ENCODE peak calls at places on chromosomes 13 and 19, in eight cellular contexts. B is testis, H is IMR-90, W is mammary epithelial cell, A is dorsolateral prefrontal cortex, P is heart right ventricle, T is GM10248, E is neural crest cell. Y is an unnamed sample.

GRCh38 chr13:35530147-35530546 is 53.7 kb upstream of the MAB21L1 start:
- DNase-seq in B (no peak), H (no peak), W (no peak), A (no peak), P (peak; percentile 17), T (no peak), E (no peak), Y (no peak)

GRCh38 chr19:8004723-8005513 is 523 bp downstream of the ELAVL1 start:
- DNase-seq in B (peak; percentile 34), H (peak; percentile 21), W (no peak), A (no peak), P (no peak), T (no peak), E (peak; percentile 9), Y (no peak)

GRCh38 chr19:5718579-5719273 is 1.2 kb downstream of the LONP1 start:
- DNase-seq in B (no peak), H (peak; percentile 91), W (peak; percentile 66), A (no peak), P (no peak), T (peak; percentile 64), E (no peak), Y (no peak)

GRCh38 chr13:79336971-79337370 is 69.1 kb downstream of the RBM26 start:
- DNase-seq in B (no peak), H (no peak), W (no peak), A (no peak), P (no peak), T (no peak), E (no peak), Y (no peak)

GRCh38 chr13:113879506-113880360 is 15.9 kb upstream of the GAS6 start:
- DNase-seq in B (no peak), H (no peak), W (no peak), A (no peak), P (peak; percentile 48), T (peak; percentile 5), E (no peak), Y (no peak)

GRCh38 chr19:36489920-36490415 is 607 bp upstream of the ZNF566 start:
- DNase-seq in B (peak; percentile 92), H (peak; percentile 95), W (no peak), A (peak; percentile 82), P (peak; percentile 78), T (peak; percentile 79), E (peak; percentile 70), Y (no peak)

GRCh38 chr19:24166055-24166454 is 79.1 kb downstream of the ZNF254 start:
- DNase-seq in B (no peak), H (peak; percentile 65), W (no peak), A (no peak), P (no peak), T (no peak), E (no peak), Y (no peak)

GRCh38 chr13:27599845-27600553 is 20.3 kb downstream of the LNX2 start:
- DNase-seq in B (no peak), H (peak; percentile 67), W (peak; percentile 64), A (no peak), P (no peak), T (no peak), E (no peak), Y (no peak)

GRCh38 chr19:58054792-58055482 is 4.1 kb upstream of the ZNF135 start:
- DNase-seq in B (peak; percentile 67), H (peak; percentile 2), W (no peak), A (peak; percentile 62), P (peak; percentile 56), T (no peak), E (no peak), Y (no peak)

GRCh38 chr13:75705395-75705794 is 69.3 kb downstream of the LMO7 start:
- DNase-seq in B (no peak), H (peak; percentile 85), W (peak; percentile 92), A (no peak), P (no peak), T (no peak), E (no peak), Y (no peak)

GRCh38 chr19:31548941-31549340 is 199.7 kb upstream of the TSHZ3 start:
- DNase-seq in B (peak; percentile 53), H (peak; percentile 44), W (peak; percentile 6), A (no peak), P (peak; percentile 37), T (no peak), E (no peak), Y (no peak)
- TF ChIP-seq CTCF in B (no peak), H (peak; percentile 65), W (peak; percentile 12), A (no peak), P (peak; percentile 20), T (no peak), E (peak; percentile 57), Y (no peak)

DNA sequence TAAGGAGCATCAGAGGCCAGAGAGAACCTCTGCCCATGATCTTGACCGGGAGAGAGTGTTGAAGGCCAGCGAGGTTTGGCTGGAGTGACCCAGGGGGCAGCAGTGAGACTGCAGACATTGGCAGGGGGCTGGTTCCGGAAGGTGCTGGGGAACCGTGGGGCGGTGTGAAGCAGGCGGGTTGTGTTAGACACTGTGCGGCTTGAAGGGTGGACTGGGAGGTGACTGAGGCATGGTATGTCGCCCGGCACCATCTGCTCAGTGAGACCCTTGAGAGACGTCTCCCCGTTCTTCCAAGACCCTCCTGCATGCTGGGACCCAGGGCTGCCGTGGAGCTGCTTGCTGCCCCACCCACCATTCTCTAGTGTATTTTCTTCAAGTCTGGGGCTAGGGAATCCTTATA is 24.6 kb downstream of the CARM1 start:
- DNase-seq in B (no peak), H (no peak), W (no peak), A (no peak), P (no peak), T (no peak), E (no peak), Y (no peak)
- TF ChIP-seq CTCF in B (no peak), H (no peak), W (no peak), A (no peak), P (no peak), T (peak; percentile 7), E (no peak), Y (no peak)

GRCh38 chr19:47537493-47537892 is 22.6 kb upstream of the NAPA start:
- DNase-seq in B (no peak), H (no peak), W (no peak), A (no peak), P (no peak), T (no peak), E (no peak), Y (no peak)

GRCh38 chr19:47538812-47539211 is 23.9 kb upstream of the NAPA start:
- DNase-seq in B (no peak), H (no peak), W (no peak), A (no peak), P (no peak), T (no peak), E (no peak), Y (no peak)

GRCh38 chr19:47531640-47532387 is 17.0 kb upstream of the NAPA start:
- DNase-seq in B (peak; percentile 71), H (no peak), W (no peak), A (no peak), P (no peak), T (no peak), E (no peak), Y (no peak)

GRCh38 chr19:47539747-47540311 is 25.0 kb upstream of the NAPA start:
- DNase-seq in B (no peak), H (no peak), W (no peak), A (no peak), P (no peak), T (no peak), E (no peak), Y (no peak)

DNA sequence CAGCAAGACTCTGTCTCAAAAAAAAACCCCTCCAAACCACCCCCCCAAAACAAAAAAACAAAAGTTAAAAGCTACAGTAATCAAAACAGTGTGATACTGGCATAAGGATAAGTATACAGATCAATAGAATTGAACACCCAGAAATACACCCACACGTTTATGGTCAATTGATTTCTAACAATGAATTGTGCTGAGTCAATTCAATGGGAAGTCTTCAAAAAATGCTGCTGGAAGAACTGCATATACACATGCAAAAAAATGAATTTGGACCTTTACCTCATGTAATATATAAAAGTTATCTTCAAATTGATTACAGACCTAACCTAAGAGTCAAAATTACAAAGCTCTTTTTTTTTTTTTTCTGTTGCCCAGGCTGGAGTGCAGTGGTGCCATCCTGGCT is 19.8 kb upstream of the NAPA start:
- DNase-seq in B (no peak), H (no peak), W (no peak), A (no peak), P (no peak), T (no peak), E (no peak), Y (no peak)
- TF ChIP-seq CTCF in B (no peak), H (no peak), W (no peak), A (no peak), P (no peak), T (no peak), E (no peak), Y (no peak)

GRCh38 chr19:55678121-55678671 is 3.2 kb downstream of the EPN1 start:
- DNase-seq in B (no peak), H (no peak), W (no peak), A (no peak), P (no peak), T (peak; percentile 82), E (no peak), Y (no peak)
- TF ChIP-seq CTCF in B (no peak), H (no peak), W (no peak), A (no peak), P (no peak), T (peak; percentile 40), E (no peak), Y (no peak)

GRCh38 chr19:48813123-48813911 is 2.5 kb upstream of the BCAT2 start:
- DNase-seq in B (no peak), H (no peak), W (no peak), A (no peak), P (no peak), T (peak; percentile 25), E (no peak), Y (no peak)
- TF ChIP-seq CTCF in B (no peak), H (no peak), W (no peak), A (no peak), P (no peak), T (no peak), E (peak; percentile 32), Y (no peak)

DNA sequence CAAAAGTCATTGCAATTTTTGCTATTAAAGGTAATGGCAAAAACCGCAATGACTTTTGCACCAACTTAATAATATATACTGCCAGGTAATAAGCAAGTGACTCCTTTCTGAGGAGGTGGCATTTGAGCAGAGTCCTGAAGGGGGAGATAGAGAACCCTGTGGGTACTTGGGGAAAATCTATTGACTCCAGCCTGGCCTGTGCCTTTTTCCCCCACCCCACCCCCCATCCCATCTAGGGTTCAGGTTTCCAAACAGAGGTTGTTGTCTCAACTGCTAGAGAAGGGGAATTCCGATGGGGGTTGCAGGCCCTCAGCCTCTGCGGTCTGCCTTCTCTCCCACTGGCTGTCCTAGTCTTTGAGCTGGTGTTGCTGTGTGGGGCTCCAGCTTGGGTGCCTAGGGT is 11.5 kb downstream of the S1PR2 start:
- DNase-seq in B (no peak), H (peak; percentile 89), W (peak; percentile 49), A (no peak), P (no peak), T (peak; percentile 74), E (no peak), Y (no peak)
- TF ChIP-seq CTCF in B (no peak), H (peak; percentile 61), W (peak; percentile 40), A (no peak), P (no peak), T (peak; percentile 57), E (peak; percentile 42), Y (peak; percentile 14)

GRCh38 chr13:110232146-110232545 is 74.8 kb downstream of the COL4A1 start:
- DNase-seq in B (no peak), H (no peak), W (no peak), A (no peak), P (no peak), T (no peak), E (no peak), Y (no peak)
- TF ChIP-seq CTCF in B (no peak), H (no peak), W (no peak), A (no peak), P (no peak), T (no peak), E (no peak), Y (no peak)

Y was measured in mesothelial cell of epicardium.